ENCODE peak calls at places on chromosomes 13 and 19, in eight cellular contexts. D is tibial nerve, O is HCT116, X is testis, T is transverse colon, V is NB4, R is breast epithelium, L is esophagus squamous epithelium. A is an unnamed sample.

GRCh38 chr13:110396913-110397379 is 89.9 kb downstream of the COL4A2 start:
- DNase-seq in X (peak; percentile 89), R (peak; percentile 92), V (no peak), T (peak; percentile 77), L (no peak), O (no peak), D (peak; percentile 87), A (peak; percentile 91)

GRCh38 chr13:29961036-29961685 is 110.7 kb upstream of the UBL3 start:
- DNase-seq in V (no peak), T (no peak), D (no peak), X (no peak), O (no peak), R (no peak), L (no peak), A (no peak)

GRCh38 chr13:103328899-103329298 is 262.7 kb upstream of the SLC10A2 start:
- DNase-seq in L (no peak), D (no peak), O (no peak), T (no peak), R (no peak), V (no peak), X (no peak), A (no peak)

GRCh38 chr19:6806488-6806887 is 34.0 kb downstream of the VAV1 start:
- DNase-seq in T (no peak), D (no peak), R (no peak), V (peak; percentile 32), X (peak; percentile 34), L (no peak), O (peak; percentile 41), A (no peak)

GRCh38 chr13:42174344-42175162 is 97.4 kb upstream of the AKAP11 start:
- DNase-seq in L (no peak), D (no peak), T (no peak), V (no peak), X (no peak), O (no peak), R (no peak), A (no peak)

GRCh38 chr13:77000475-77000874 is 8.6 kb downstream of the CLN5 start:
- DNase-seq in R (no peak), V (peak; percentile 31), O (no peak), T (no peak), X (no peak), D (no peak), L (no peak), A (no peak)

GRCh38 chr13:79742923-79743322 is 262.0 kb downstream of the NDFIP2 start:
- DNase-seq in D (no peak), T (no peak), X (no peak), O (no peak), R (no peak), L (no peak), V (no peak), A (no peak)

GRCh38 chr19:21566073-21566472 is 60.7 kb downstream of the ZNF429 start:
- DNase-seq in T (no peak), D (no peak), L (no peak), V (peak; percentile 18), X (no peak), R (no peak), O (no peak), A (no peak)

GRCh38 chr13:80249906-80250513 is 90.9 kb downstream of the SPRY2 start:
- DNase-seq in T (no peak), V (no peak), R (no peak), X (no peak), D (no peak), L (no peak), O (no peak), A (no peak)

GRCh38 chr13:83121904-83122303 is 760.4 kb downstream of the SLITRK1 start:
- DNase-seq in O (no peak), L (no peak), V (no peak), T (no peak), D (no peak), R (no peak), X (no peak), A (no peak)

GRCh38 chr19:55495646-55496349 is 7.6 kb downstream of the SSC5D start:
- DNase-seq in X (no peak), L (no peak), T (no peak), V (no peak), R (no peak), D (no peak), O (no peak), A (no peak)

GRCh38 chr13:40780822-40781401 is 8.5 kb upstream of the SLC25A15 start:
- DNase-seq in V (peak; percentile 86), L (no peak), T (no peak), D (no peak), R (no peak), O (peak; percentile 19), X (no peak), A (peak; percentile 13)

GRCh38 chr13:50800091-50800739 is 43.3 kb downstream of the DLEU7 start:
- DNase-seq in V (no peak), O (no peak), X (no peak), T (no peak), R (no peak), D (no peak), L (no peak), A (no peak)

GRCh38 chr19:48837081-48837524 is 812 bp upstream of the HSD17B14 start:
- DNase-seq in O (peak; percentile 51), R (peak; percentile 86), V (peak; percentile 55), T (peak; percentile 80), X (peak; percentile 84), L (no peak), D (peak; percentile 62), A (peak; percentile 86)

GRCh38 chr13:107962209-107962608 is 253.1 kb downstream of the LIG4 start:
- DNase-seq in R (no peak), T (no peak), X (no peak), D (no peak), O (no peak), V (no peak), L (no peak), A (no peak)

GRCh38 chr13:27980280-27980998 is 8.1 kb downstream of the URAD start:
- DNase-seq in R (no peak), V (no peak), L (no peak), O (no peak), T (peak; percentile 63), X (no peak), D (no peak), A (no peak)

GRCh38 chr19:2867025-2867991 is at the start of gene ZNF556:
- DNase-seq in L (no peak), T (no peak), D (no peak), X (peak; percentile 95), O (peak; percentile 16), V (peak; percentile 11), R (no peak), A (peak; percentile 92)

GRCh38 chr13:99276706-99277105 is 18.5 kb upstream of the GPR18 start:
- DNase-seq in R (no peak), L (no peak), V (no peak), X (no peak), O (no peak), T (no peak), D (no peak), A (no peak)

DNA sequence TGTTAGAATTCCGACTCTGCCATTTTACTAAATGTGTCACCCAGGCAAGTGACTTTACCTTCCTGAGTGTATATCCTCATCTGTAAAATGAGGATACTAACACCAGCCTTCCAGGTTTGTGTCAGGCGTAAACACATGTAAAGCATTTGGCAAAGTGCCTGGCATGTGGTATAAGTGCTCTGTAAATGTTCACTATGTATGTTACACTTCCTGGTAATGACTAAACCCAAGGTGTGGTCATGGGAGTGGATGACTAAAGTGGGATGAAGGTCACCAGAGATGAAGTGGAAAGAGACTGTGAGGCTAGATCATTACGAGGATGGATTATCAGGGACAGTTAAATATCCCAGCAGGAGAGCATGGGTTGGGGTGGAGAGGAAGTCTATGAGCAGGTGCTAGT is 25.6 kb downstream of the DEDD2 start:
- DNase-seq in X (no peak), V (no peak), L (no peak), R (no peak), O (peak; percentile 80), T (peak; percentile 84), D (no peak), A (peak; percentile 92)
- TF ChIP-seq POLR2A in X (no peak), V (no peak), L (no peak), R (no peak), O (no peak), T (peak; percentile 66), D (no peak), A (no peak)

DNA sequence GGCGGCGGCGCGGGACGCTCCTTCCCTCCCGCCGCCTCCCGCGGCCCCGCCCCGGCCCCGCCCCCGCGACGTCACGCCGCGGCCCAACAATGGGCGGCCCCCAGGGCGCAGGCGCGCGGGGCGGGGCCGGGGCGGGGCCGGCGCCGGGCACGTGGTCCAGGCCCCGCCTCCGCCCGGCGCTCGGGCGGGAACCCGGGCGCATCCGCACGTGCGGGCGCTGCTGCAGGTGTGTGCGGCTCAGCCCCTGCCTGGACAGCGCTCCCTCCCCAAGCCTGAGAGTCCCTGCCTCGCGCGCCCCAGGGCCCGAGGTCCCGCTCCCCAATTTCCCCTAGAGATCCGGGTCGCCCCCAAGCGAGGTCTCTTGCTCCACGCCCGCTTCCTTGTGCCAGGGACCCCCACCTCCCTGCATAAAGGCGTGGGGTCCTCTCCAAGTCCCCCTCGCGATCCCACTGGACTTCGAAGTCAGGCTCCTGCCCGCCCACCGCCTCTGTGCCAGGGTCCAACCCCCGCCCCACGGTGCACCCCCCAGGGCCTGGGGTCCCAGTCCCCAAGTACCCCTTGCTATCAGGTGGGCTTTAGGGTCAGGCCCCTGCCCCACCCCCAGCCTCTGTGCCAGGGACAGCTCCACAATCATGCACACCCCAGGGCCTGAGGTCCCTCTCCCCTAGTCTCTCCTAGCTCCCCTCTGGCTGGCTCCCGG is at the start of gene MEX3D:
- DNase-seq in V (peak; percentile 63), R (peak; percentile 62), O (no peak), D (peak; percentile 59), L (no peak), T (peak; percentile 87), X (peak; percentile 77), A (peak; percentile 94)
- TF ChIP-seq POLR2A in V (peak; percentile 33), R (no peak), O (no peak), D (no peak), L (no peak), T (no peak), X (no peak), A (peak; percentile 27)

GRCh38 chr19:29844891-29845575 is 33.2 kb downstream of the CCNE1 start:
- DNase-seq in R (peak; percentile 91), T (peak; percentile 97), D (peak; percentile 72), V (peak; percentile 90), O (peak; percentile 83), L (peak; percentile 64), X (peak; percentile 96), A (peak; percentile 94)
- TF ChIP-seq POLR2A in R (no peak), T (peak; percentile 73), D (no peak), V (peak; percentile 42), O (peak; percentile 4), L (no peak), X (no peak), A (peak; percentile 59)

GRCh38 chr13:92966900-92967299 is 259.7 kb upstream of the GPC6 start:
- DNase-seq in V (no peak), D (no peak), L (no peak), T (no peak), R (no peak), O (no peak), X (no peak), A (no peak)
- TF ChIP-seq POLR2A in V (no peak), D (no peak), L (no peak), T (no peak), R (no peak), O (no peak), X (no peak), A (no peak)

GRCh38 chr19:39434123-39435076 is 1.3 kb downstream of the RPS16 start:
- DNase-seq in D (no peak), R (no peak), L (no peak), O (no peak), X (no peak), V (no peak), T (no peak), A (no peak)
- TF ChIP-seq POLR2A in D (no peak), R (no peak), L (no peak), O (no peak), X (no peak), V (no peak), T (no peak), A (no peak)